ENCODE peak calls at places on chromosomes 5 and 9, in four cellular contexts. X, Y, S and H are unnamed samples.

GRCh38 chr9:27539479-27540441 is 10.1 kb upstream of the MOB3B start:
- DNase-seq in X (no peak), Y (peak), S (peak), H (peak)

GRCh38 chr5:10689391-10690081 is 71.5 kb downstream of the DAP start:
- DNase-seq in X (peak), Y (no peak), S (no peak), H (no peak)

GRCh38 chr5:170159101-170159698 is 53.5 kb downstream of the FOXI1 start:
- DNase-seq in X (no peak), Y (no peak), S (no peak), H (no peak)

GRCh38 chr9:33227741-33228140 is 12.2 kb upstream of the SPINK4 start:
- DNase-seq in X (no peak), Y (no peak), S (no peak), H (no peak)

GRCh38 chr5:75496026-75496425 is 15.4 kb downstream of the CERT1 start:
- DNase-seq in X (no peak), Y (no peak), S (no peak), H (no peak)

GRCh38 chr5:38603691-38604090 is 47.2 kb upstream of the LIFR start:
- DNase-seq in X (no peak), Y (no peak), S (no peak), H (no peak)

GRCh38 chr9:4997196-4997595 is 12.1 kb downstream of the JAK2 start:
- DNase-seq in X (no peak), Y (no peak), S (no peak), H (no peak)

GRCh38 chr9:106994463-106994862 is 131.5 kb downstream of the ZNF462 start:
- DNase-seq in X (no peak), Y (no peak), S (no peak), H (no peak)

GRCh38 chr5:107893642-107894041 is 222.9 kb upstream of the EFNA5 start:
- DNase-seq in X (no peak), Y (peak), S (no peak), H (no peak)

GRCh38 chr9:93587651-93588347 is 11.4 kb downstream of the PHF2 start:
- DNase-seq in X (no peak), Y (no peak), S (no peak), H (peak)

GRCh38 chr5:124642148-124642547 is 104.3 kb downstream of the ZNF608 start:
- DNase-seq in X (no peak), Y (no peak), S (no peak), H (no peak)

GRCh38 chr9:109031241-109031640 is 17.9 kb upstream of the CTNNAL1 start:
- DNase-seq in X (no peak), Y (no peak), S (no peak), H (no peak)

GRCh38 chr9:104971521-104971920 is 43.6 kb upstream of the ABCA1 start:
- DNase-seq in X (no peak), Y (no peak), S (no peak), H (no peak)

GRCh38 chr5:10836991-10837390 is 76.0 kb upstream of the DAP start:
- DNase-seq in X (no peak), Y (no peak), S (no peak), H (no peak)

GRCh38 chr5:107361945-107362344 is 308.8 kb downstream of the EFNA5 start:
- DNase-seq in X (no peak), Y (peak), S (peak), H (no peak)

GRCh38 chr9:87068177-87068845 is 121.0 kb upstream of the GAS1 start:
- DNase-seq in X (no peak), Y (no peak), S (no peak), H (no peak)
- H3K27ac ChIP-seq in X (no peak), Y (no peak), S (no peak), H (peak)

GRCh38 chr9:128143409-128144238 is 5.6 kb upstream of the LCN2 start:
- DNase-seq in X (no peak), Y (no peak), S (no peak), H (no peak)

GRCh38 chr9:128142596-128142995 is 6.7 kb upstream of the LCN2 start:
- DNase-seq in X (no peak), Y (no peak), S (no peak), H (no peak)

GRCh38 chr9:128145536-128145935 is 3.7 kb upstream of the LCN2 start:
- DNase-seq in X (no peak), Y (no peak), S (no peak), H (no peak)

GRCh38 chr9:128145951-128146351 is 3.3 kb upstream of the LCN2 start:
- DNase-seq in X (no peak), Y (no peak), S (no peak), H (no peak)

DNA sequence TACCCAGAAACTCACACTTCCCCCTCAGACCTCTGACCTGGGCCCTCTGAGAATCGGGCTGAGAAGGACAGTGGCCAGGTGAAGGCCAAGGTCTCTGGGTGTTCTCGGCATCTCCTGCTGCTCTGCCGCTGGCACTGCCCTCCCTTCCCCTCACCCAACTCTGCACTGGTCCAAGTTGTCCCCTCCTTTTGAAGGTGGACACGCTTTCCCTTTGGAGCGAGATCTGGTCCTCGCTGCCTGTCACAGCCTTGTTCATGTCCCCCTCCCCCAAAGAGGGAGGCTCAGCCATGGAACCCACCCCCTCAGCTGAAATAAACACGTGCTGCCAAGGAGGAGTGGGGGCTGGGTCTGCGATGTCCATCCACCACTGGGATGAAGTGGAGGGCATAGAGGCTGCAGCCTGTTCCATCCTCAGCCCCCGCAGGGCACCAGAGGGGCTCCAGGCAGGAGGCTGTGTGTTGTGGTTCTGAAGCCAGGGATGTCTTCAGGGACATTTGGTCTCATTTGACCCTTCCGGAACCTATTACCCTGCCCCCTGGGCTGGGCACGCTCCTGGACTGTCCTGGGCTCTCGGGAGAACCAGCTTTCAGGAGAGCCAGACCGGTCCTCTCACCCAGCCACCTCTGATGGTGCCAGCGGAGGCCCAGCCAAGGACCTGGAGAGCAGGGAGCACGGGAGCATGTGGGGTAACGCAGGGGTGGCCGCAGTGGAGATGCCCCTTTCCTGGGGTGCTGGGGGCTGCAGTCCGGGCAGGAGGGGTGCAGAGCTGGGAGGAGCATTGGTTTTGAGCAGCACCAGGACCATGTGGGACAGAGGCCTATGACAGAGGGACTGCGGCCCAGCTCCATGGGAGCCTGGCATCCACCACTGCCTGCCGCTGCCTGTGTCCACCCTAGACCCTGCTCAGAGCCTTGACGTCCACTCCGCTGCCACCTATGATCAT is 4.7 kb upstream of the LCN2 start:
- DNase-seq in X (no peak), Y (no peak), S (no peak), H (no peak)
- H3K27ac ChIP-seq in X (no peak), Y (no peak), S (no peak), H (no peak)

GRCh38 chr9:98047002-98047401 is 9.5 kb upstream of the NANS start:
- DNase-seq in X (no peak), Y (no peak), S (no peak), H (no peak)

GRCh38 chr9:98046161-98046543 is 10.4 kb upstream of the NANS start:
- DNase-seq in X (no peak), Y (no peak), S (no peak), H (no peak)

GRCh38 chr9:98045234-98046160 is 11.0 kb upstream of the NANS start:
- DNase-seq in X (peak), Y (no peak), S (no peak), H (no peak)

GRCh38 chr9:98040212-98040611 is 16.3 kb upstream of the NANS start:
- DNase-seq in X (no peak), Y (no peak), S (no peak), H (no peak)

DNA sequence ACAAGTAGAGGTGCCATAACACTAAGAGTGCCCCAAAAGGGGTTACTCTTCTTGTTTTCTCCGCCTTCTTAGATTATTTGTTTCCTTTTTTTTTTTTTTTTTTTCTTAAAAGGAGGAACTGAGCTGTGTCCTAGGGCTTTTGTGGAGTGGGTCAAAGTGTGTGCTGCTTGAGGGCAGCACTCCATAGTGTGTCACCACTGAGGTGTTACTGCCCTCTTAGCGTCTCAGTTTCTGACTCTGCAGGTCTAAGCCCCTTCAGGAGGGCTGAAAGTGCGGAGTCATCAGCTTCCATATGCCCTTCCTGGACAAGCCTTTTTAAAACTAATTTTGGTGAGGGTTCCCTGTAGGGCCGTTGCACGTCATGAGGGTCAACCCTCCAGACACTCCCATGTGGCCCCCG is 12.6 kb upstream of the NANS start:
- DNase-seq in X (no peak), Y (no peak), S (no peak), H (no peak)
- H3K27ac ChIP-seq in X (no peak), Y (no peak), S (no peak), H (no peak)

GRCh38 chr9:89388868-89389177 is 70.5 kb downstream of the SECISBP2 start:
- DNase-seq in X (no peak), Y (no peak), S (no peak), H (no peak)
- H3K27ac ChIP-seq in X (no peak), Y (peak), S (peak), H (peak)

GRCh38 chr5:150428978-150429377 is 16.3 kb upstream of the CD74 start:
- DNase-seq in X (no peak), Y (no peak), S (no peak), H (no peak)
- H3K27ac ChIP-seq in X (no peak), Y (peak), S (no peak), H (no peak)

GRCh38 chr5:101678494-101679193 is 617.4 kb downstream of the SLCO4C1 start:
- DNase-seq in X (peak), Y (peak), S (peak), H (no peak)

GRCh38 chr5:101677961-101678360 is 618.1 kb downstream of the SLCO4C1 start:
- DNase-seq in X (no peak), Y (no peak), S (no peak), H (no peak)

GRCh38 chr5:101679816-101680215 is 616.3 kb downstream of the SLCO4C1 start:
- DNase-seq in X (no peak), Y (no peak), S (no peak), H (no peak)

GRCh38 chr5:101676646-101677045 is 619.4 kb downstream of the SLCO4C1 start:
- DNase-seq in X (no peak), Y (no peak), S (no peak), H (no peak)

GRCh38 chr5:101675510-101675909 is 620.6 kb downstream of the SLCO4C1 start:
- DNase-seq in X (no peak), Y (no peak), S (no peak), H (no peak)
- H3K27ac ChIP-seq in X (no peak), Y (no peak), S (no peak), H (no peak)